ENCODE peak calls at places on chromosomes 1 and 21, in seven cellular contexts. One of them, this sample, is unnamed.

GRCh38 chr1:59261537-59261936 is 35.4 kb upstream of the FGGY start:
- DNase-seq in stimulated activated naive CD4-positive, alpha-beta T cell: no peak
- DNase-seq in CD8-positive, alpha-beta memory T cell: no peak
- DNase-seq in activated CD8-positive, alpha-beta memory T cell treated with anti-CD3 and anti-CD28 coated beads, Interleukin-2, amount 50 U/mL, for 4 hours: no peak
- DNase-seq in chondrocyte: no peak
- DNase-seq in GM23338: no peak
- DNase-seq in skeletal muscle cell: no peak
- DNase-seq in this sample: no peak

GRCh38 chr1:41341756-41342562 is 19.3 kb upstream of the FOXO6 start:
- DNase-seq in stimulated activated naive CD4-positive, alpha-beta T cell: no peak
- DNase-seq in CD8-positive, alpha-beta memory T cell: no peak
- DNase-seq in activated CD8-positive, alpha-beta memory T cell treated with anti-CD3 and anti-CD28 coated beads, Interleukin-2, amount 50 U/mL, for 4 hours: no peak
- DNase-seq in chondrocyte: peak
- DNase-seq in GM23338: no peak
- DNase-seq in skeletal muscle cell: no peak
- DNase-seq in this sample: no peak

GRCh38 chr1:204331275-204331674 is 28.5 kb downstream of the PLEKHA6 start:
- DNase-seq in stimulated activated naive CD4-positive, alpha-beta T cell: no peak
- DNase-seq in CD8-positive, alpha-beta memory T cell: no peak
- DNase-seq in activated CD8-positive, alpha-beta memory T cell treated with anti-CD3 and anti-CD28 coated beads, Interleukin-2, amount 50 U/mL, for 4 hours: no peak
- DNase-seq in chondrocyte: no peak
- DNase-seq in GM23338: no peak
- DNase-seq in skeletal muscle cell: no peak
- DNase-seq in this sample: no peak

GRCh38 chr1:25343872-25344271 is 5.7 kb downstream of the TMEM50A start:
- DNase-seq in stimulated activated naive CD4-positive, alpha-beta T cell: no peak
- DNase-seq in CD8-positive, alpha-beta memory T cell: no peak
- DNase-seq in activated CD8-positive, alpha-beta memory T cell treated with anti-CD3 and anti-CD28 coated beads, Interleukin-2, amount 50 U/mL, for 4 hours: no peak
- DNase-seq in chondrocyte: no peak
- DNase-seq in GM23338: no peak
- DNase-seq in skeletal muscle cell: peak
- DNase-seq in this sample: no peak

GRCh38 chr1:63813829-63814277 is 40.0 kb downstream of the ROR1 start:
- DNase-seq in stimulated activated naive CD4-positive, alpha-beta T cell: no peak
- DNase-seq in CD8-positive, alpha-beta memory T cell: no peak
- DNase-seq in activated CD8-positive, alpha-beta memory T cell treated with anti-CD3 and anti-CD28 coated beads, Interleukin-2, amount 50 U/mL, for 4 hours: no peak
- DNase-seq in chondrocyte: no peak
- DNase-seq in GM23338: no peak
- DNase-seq in skeletal muscle cell: no peak
- DNase-seq in this sample: no peak

GRCh38 chr1:37471345-37472231 is 2.8 kb upstream of the ZC3H12A start:
- DNase-seq in stimulated activated naive CD4-positive, alpha-beta T cell: no peak
- DNase-seq in CD8-positive, alpha-beta memory T cell: no peak
- DNase-seq in activated CD8-positive, alpha-beta memory T cell treated with anti-CD3 and anti-CD28 coated beads, Interleukin-2, amount 50 U/mL, for 4 hours: no peak
- DNase-seq in chondrocyte: peak
- DNase-seq in GM23338: peak
- DNase-seq in skeletal muscle cell: peak
- DNase-seq in this sample: no peak

GRCh38 chr21:29323189-29323588 is 24.5 kb downstream of the BACH1 start:
- DNase-seq in stimulated activated naive CD4-positive, alpha-beta T cell: no peak
- DNase-seq in CD8-positive, alpha-beta memory T cell: no peak
- DNase-seq in activated CD8-positive, alpha-beta memory T cell treated with anti-CD3 and anti-CD28 coated beads, Interleukin-2, amount 50 U/mL, for 4 hours: no peak
- DNase-seq in chondrocyte: no peak
- DNase-seq in GM23338: no peak
- DNase-seq in skeletal muscle cell: no peak
- DNase-seq in this sample: no peak

GRCh38 chr1:46639547-46639946 is 22.9 kb upstream of the MOB3C start:
- DNase-seq in stimulated activated naive CD4-positive, alpha-beta T cell: no peak
- DNase-seq in CD8-positive, alpha-beta memory T cell: no peak
- DNase-seq in activated CD8-positive, alpha-beta memory T cell treated with anti-CD3 and anti-CD28 coated beads, Interleukin-2, amount 50 U/mL, for 4 hours: no peak
- DNase-seq in chondrocyte: no peak
- DNase-seq in GM23338: no peak
- DNase-seq in skeletal muscle cell: no peak
- DNase-seq in this sample: no peak

GRCh38 chr1:18927654-18928272 is 25.4 kb upstream of the ALDH4A1 start:
- DNase-seq in stimulated activated naive CD4-positive, alpha-beta T cell: peak
- DNase-seq in CD8-positive, alpha-beta memory T cell: peak
- DNase-seq in activated CD8-positive, alpha-beta memory T cell treated with anti-CD3 and anti-CD28 coated beads, Interleukin-2, amount 50 U/mL, for 4 hours: no peak
- DNase-seq in chondrocyte: no peak
- DNase-seq in GM23338: no peak
- DNase-seq in skeletal muscle cell: no peak
- DNase-seq in this sample: peak

GRCh38 chr1:204684551-204685235 is 845 bp downstream of the LRRN2 start:
- DNase-seq in stimulated activated naive CD4-positive, alpha-beta T cell: no peak
- DNase-seq in CD8-positive, alpha-beta memory T cell: no peak
- DNase-seq in activated CD8-positive, alpha-beta memory T cell treated with anti-CD3 and anti-CD28 coated beads, Interleukin-2, amount 50 U/mL, for 4 hours: no peak
- DNase-seq in chondrocyte: no peak
- DNase-seq in GM23338: peak
- DNase-seq in skeletal muscle cell: no peak
- DNase-seq in this sample: no peak

GRCh38 chr1:51871351-51871975 is 7.1 kb downstream of the NRDC start:
- DNase-seq in stimulated activated naive CD4-positive, alpha-beta T cell: no peak
- DNase-seq in CD8-positive, alpha-beta memory T cell: no peak
- DNase-seq in activated CD8-positive, alpha-beta memory T cell treated with anti-CD3 and anti-CD28 coated beads, Interleukin-2, amount 50 U/mL, for 4 hours: no peak
- DNase-seq in chondrocyte: no peak
- DNase-seq in GM23338: no peak
- DNase-seq in skeletal muscle cell: no peak
- DNase-seq in this sample: no peak

GRCh38 chr1:33661791-33662190 is 189.3 kb downstream of the ZSCAN20 start:
- DNase-seq in stimulated activated naive CD4-positive, alpha-beta T cell: no peak
- DNase-seq in CD8-positive, alpha-beta memory T cell: no peak
- DNase-seq in activated CD8-positive, alpha-beta memory T cell treated with anti-CD3 and anti-CD28 coated beads, Interleukin-2, amount 50 U/mL, for 4 hours: no peak
- DNase-seq in chondrocyte: no peak
- DNase-seq in GM23338: no peak
- DNase-seq in skeletal muscle cell: no peak
- DNase-seq in this sample: no peak

GRCh38 chr1:115067460-115067859 is 21.8 kb downstream of the TSPAN2 start:
- DNase-seq in stimulated activated naive CD4-positive, alpha-beta T cell: no peak
- DNase-seq in CD8-positive, alpha-beta memory T cell: no peak
- DNase-seq in activated CD8-positive, alpha-beta memory T cell treated with anti-CD3 and anti-CD28 coated beads, Interleukin-2, amount 50 U/mL, for 4 hours: no peak
- DNase-seq in chondrocyte: no peak
- DNase-seq in GM23338: no peak
- DNase-seq in skeletal muscle cell: no peak
- DNase-seq in this sample: no peak

GRCh38 chr1:11501906-11502485 is 23.0 kb downstream of the DISP3 start:
- DNase-seq in stimulated activated naive CD4-positive, alpha-beta T cell: no peak
- DNase-seq in CD8-positive, alpha-beta memory T cell: no peak
- DNase-seq in activated CD8-positive, alpha-beta memory T cell treated with anti-CD3 and anti-CD28 coated beads, Interleukin-2, amount 50 U/mL, for 4 hours: no peak
- DNase-seq in chondrocyte: peak
- DNase-seq in GM23338: no peak
- DNase-seq in skeletal muscle cell: no peak
- DNase-seq in this sample: no peak

GRCh38 chr1:34685225-34685624 is 69.6 kb upstream of the GJB5 start:
- DNase-seq in stimulated activated naive CD4-positive, alpha-beta T cell: no peak
- DNase-seq in CD8-positive, alpha-beta memory T cell: no peak
- DNase-seq in activated CD8-positive, alpha-beta memory T cell treated with anti-CD3 and anti-CD28 coated beads, Interleukin-2, amount 50 U/mL, for 4 hours: no peak
- DNase-seq in chondrocyte: no peak
- DNase-seq in GM23338: no peak
- DNase-seq in skeletal muscle cell: no peak
- DNase-seq in this sample: no peak

GRCh38 chr1:1264868-1265272 is 8.8 kb downstream of the UBE2J2 start:
- DNase-seq in stimulated activated naive CD4-positive, alpha-beta T cell: no peak
- DNase-seq in CD8-positive, alpha-beta memory T cell: no peak
- DNase-seq in activated CD8-positive, alpha-beta memory T cell treated with anti-CD3 and anti-CD28 coated beads, Interleukin-2, amount 50 U/mL, for 4 hours: no peak
- DNase-seq in chondrocyte: no peak
- DNase-seq in GM23338: peak
- DNase-seq in skeletal muscle cell: peak
- DNase-seq in this sample: peak

GRCh38 chr1:8070381-8070811 is 44.3 kb upstream of the ERRFI1 start:
- DNase-seq in stimulated activated naive CD4-positive, alpha-beta T cell: no peak
- DNase-seq in CD8-positive, alpha-beta memory T cell: no peak
- DNase-seq in activated CD8-positive, alpha-beta memory T cell treated with anti-CD3 and anti-CD28 coated beads, Interleukin-2, amount 50 U/mL, for 4 hours: no peak
- DNase-seq in chondrocyte: no peak
- DNase-seq in GM23338: peak
- DNase-seq in skeletal muscle cell: no peak
- DNase-seq in this sample: no peak

GRCh38 chr1:168301664-168302320 is 21.1 kb downstream of the TBX19 start:
- DNase-seq in stimulated activated naive CD4-positive, alpha-beta T cell: no peak
- DNase-seq in CD8-positive, alpha-beta memory T cell: no peak
- DNase-seq in activated CD8-positive, alpha-beta memory T cell treated with anti-CD3 and anti-CD28 coated beads, Interleukin-2, amount 50 U/mL, for 4 hours: no peak
- DNase-seq in chondrocyte: no peak
- DNase-seq in GM23338: no peak
- DNase-seq in skeletal muscle cell: no peak
- DNase-seq in this sample: no peak

GRCh38 chr1:201885531-201886075 is 3.1 kb upstream of the SHISA4 start:
- DNase-seq in stimulated activated naive CD4-positive, alpha-beta T cell: no peak
- DNase-seq in CD8-positive, alpha-beta memory T cell: no peak
- DNase-seq in activated CD8-positive, alpha-beta memory T cell treated with anti-CD3 and anti-CD28 coated beads, Interleukin-2, amount 50 U/mL, for 4 hours: no peak
- DNase-seq in chondrocyte: no peak
- DNase-seq in GM23338: no peak
- DNase-seq in skeletal muscle cell: no peak
- DNase-seq in this sample: no peak

GRCh38 chr1:71357708-71358107 is 276.9 kb upstream of the ZRANB2 start:
- DNase-seq in stimulated activated naive CD4-positive, alpha-beta T cell: no peak
- DNase-seq in CD8-positive, alpha-beta memory T cell: no peak
- DNase-seq in activated CD8-positive, alpha-beta memory T cell treated with anti-CD3 and anti-CD28 coated beads, Interleukin-2, amount 50 U/mL, for 4 hours: no peak
- DNase-seq in chondrocyte: no peak
- DNase-seq in GM23338: peak
- DNase-seq in skeletal muscle cell: no peak
- DNase-seq in this sample: no peak

GRCh38 chr1:22275211-22275610 is 132.3 kb upstream of the WNT4 start:
- DNase-seq in stimulated activated naive CD4-positive, alpha-beta T cell: no peak
- DNase-seq in CD8-positive, alpha-beta memory T cell: no peak
- DNase-seq in activated CD8-positive, alpha-beta memory T cell treated with anti-CD3 and anti-CD28 coated beads, Interleukin-2, amount 50 U/mL, for 4 hours: no peak
- DNase-seq in chondrocyte: no peak
- DNase-seq in GM23338: no peak
- DNase-seq in skeletal muscle cell: no peak
- DNase-seq in this sample: no peak

GRCh38 chr1:109199710-109200109 is 14.0 kb upstream of the SARS1 start:
- DNase-seq in stimulated activated naive CD4-positive, alpha-beta T cell: no peak
- DNase-seq in CD8-positive, alpha-beta memory T cell: no peak
- DNase-seq in activated CD8-positive, alpha-beta memory T cell treated with anti-CD3 and anti-CD28 coated beads, Interleukin-2, amount 50 U/mL, for 4 hours: no peak
- DNase-seq in chondrocyte: no peak
- DNase-seq in GM23338: no peak
- DNase-seq in skeletal muscle cell: no peak
- DNase-seq in this sample: no peak

GRCh38 chr1:168786476-168787330 is 57.7 kb upstream of the DPT start:
- DNase-seq in stimulated activated naive CD4-positive, alpha-beta T cell: no peak
- DNase-seq in CD8-positive, alpha-beta memory T cell: no peak
- DNase-seq in activated CD8-positive, alpha-beta memory T cell treated with anti-CD3 and anti-CD28 coated beads, Interleukin-2, amount 50 U/mL, for 4 hours: no peak
- DNase-seq in chondrocyte: no peak
- DNase-seq in GM23338: no peak
- DNase-seq in skeletal muscle cell: no peak
- DNase-seq in this sample: no peak

GRCh38 chr1:115794976-115795375 is 26.5 kb upstream of the CASQ2 start:
- DNase-seq in stimulated activated naive CD4-positive, alpha-beta T cell: no peak
- DNase-seq in CD8-positive, alpha-beta memory T cell: no peak
- DNase-seq in activated CD8-positive, alpha-beta memory T cell treated with anti-CD3 and anti-CD28 coated beads, Interleukin-2, amount 50 U/mL, for 4 hours: no peak
- DNase-seq in chondrocyte: no peak
- DNase-seq in GM23338: no peak
- DNase-seq in skeletal muscle cell: no peak
- DNase-seq in this sample: no peak

GRCh38 chr1:54081306-54082270 is 28.2 kb downstream of the TCEANC2 start:
- DNase-seq in stimulated activated naive CD4-positive, alpha-beta T cell: no peak
- DNase-seq in CD8-positive, alpha-beta memory T cell: peak
- DNase-seq in activated CD8-positive, alpha-beta memory T cell treated with anti-CD3 and anti-CD28 coated beads, Interleukin-2, amount 50 U/mL, for 4 hours: peak
- DNase-seq in chondrocyte: no peak
- DNase-seq in GM23338: peak
- DNase-seq in skeletal muscle cell: peak
- DNase-seq in this sample: peak

GRCh38 chr1:9338354-9339250 is 45.9 kb downstream of the SPSB1 start:
- DNase-seq in stimulated activated naive CD4-positive, alpha-beta T cell: no peak
- DNase-seq in CD8-positive, alpha-beta memory T cell: no peak
- DNase-seq in activated CD8-positive, alpha-beta memory T cell treated with anti-CD3 and anti-CD28 coated beads, Interleukin-2, amount 50 U/mL, for 4 hours: no peak
- DNase-seq in chondrocyte: no peak
- DNase-seq in GM23338: no peak
- DNase-seq in skeletal muscle cell: no peak
- DNase-seq in this sample: no peak

GRCh38 chr1:226643167-226643566 is 94.6 kb downstream of the STUM start:
- DNase-seq in stimulated activated naive CD4-positive, alpha-beta T cell: no peak
- DNase-seq in CD8-positive, alpha-beta memory T cell: no peak
- DNase-seq in activated CD8-positive, alpha-beta memory T cell treated with anti-CD3 and anti-CD28 coated beads, Interleukin-2, amount 50 U/mL, for 4 hours: peak
- DNase-seq in chondrocyte: peak
- DNase-seq in GM23338: no peak
- DNase-seq in skeletal muscle cell: no peak
- DNase-seq in this sample: peak

GRCh38 chr1:165073402-165074007 is 283.0 kb downstream of the LMX1A start:
- DNase-seq in stimulated activated naive CD4-positive, alpha-beta T cell: no peak
- DNase-seq in CD8-positive, alpha-beta memory T cell: no peak
- DNase-seq in activated CD8-positive, alpha-beta memory T cell treated with anti-CD3 and anti-CD28 coated beads, Interleukin-2, amount 50 U/mL, for 4 hours: no peak
- DNase-seq in chondrocyte: no peak
- DNase-seq in GM23338: peak
- DNase-seq in skeletal muscle cell: peak
- DNase-seq in this sample: no peak

GRCh38 chr1:217348960-217349664 is 281.8 kb downstream of the GPATCH2 start:
- DNase-seq in stimulated activated naive CD4-positive, alpha-beta T cell: no peak
- DNase-seq in CD8-positive, alpha-beta memory T cell: no peak
- DNase-seq in activated CD8-positive, alpha-beta memory T cell treated with anti-CD3 and anti-CD28 coated beads, Interleukin-2, amount 50 U/mL, for 4 hours: no peak
- DNase-seq in chondrocyte: no peak
- DNase-seq in GM23338: no peak
- DNase-seq in skeletal muscle cell: no peak
- DNase-seq in this sample: no peak

GRCh38 chr1:239558992-239559391 is 172.6 kb downstream of the CHRM3 start:
- DNase-seq in stimulated activated naive CD4-positive, alpha-beta T cell: no peak
- DNase-seq in CD8-positive, alpha-beta memory T cell: no peak
- DNase-seq in activated CD8-positive, alpha-beta memory T cell treated with anti-CD3 and anti-CD28 coated beads, Interleukin-2, amount 50 U/mL, for 4 hours: no peak
- DNase-seq in chondrocyte: no peak
- DNase-seq in GM23338: no peak
- DNase-seq in skeletal muscle cell: no peak
- DNase-seq in this sample: no peak

GRCh38 chr1:40711465-40712404 is 20.2 kb downstream of the NFYC start:
- DNase-seq in stimulated activated naive CD4-positive, alpha-beta T cell: no peak
- DNase-seq in CD8-positive, alpha-beta memory T cell: no peak
- DNase-seq in activated CD8-positive, alpha-beta memory T cell treated with anti-CD3 and anti-CD28 coated beads, Interleukin-2, amount 50 U/mL, for 4 hours: no peak
- DNase-seq in chondrocyte: no peak
- DNase-seq in GM23338: no peak
- DNase-seq in skeletal muscle cell: peak
- DNase-seq in this sample: no peak

GRCh38 chr1:39081266-39082139 is 55.4 kb downstream of the NDUFS5 start:
- DNase-seq in stimulated activated naive CD4-positive, alpha-beta T cell: no peak
- DNase-seq in CD8-positive, alpha-beta memory T cell: no peak
- DNase-seq in activated CD8-positive, alpha-beta memory T cell treated with anti-CD3 and anti-CD28 coated beads, Interleukin-2, amount 50 U/mL, for 4 hours: peak
- DNase-seq in chondrocyte: peak
- DNase-seq in GM23338: no peak
- DNase-seq in skeletal muscle cell: no peak
- DNase-seq in this sample: no peak

GRCh38 chr1:12387641-12388040 is 157.8 kb downstream of the VPS13D start:
- DNase-seq in stimulated activated naive CD4-positive, alpha-beta T cell: no peak
- DNase-seq in CD8-positive, alpha-beta memory T cell: no peak
- DNase-seq in activated CD8-positive, alpha-beta memory T cell treated with anti-CD3 and anti-CD28 coated beads, Interleukin-2, amount 50 U/mL, for 4 hours: no peak
- DNase-seq in chondrocyte: no peak
- DNase-seq in GM23338: no peak
- DNase-seq in skeletal muscle cell: no peak
- DNase-seq in this sample: no peak